ENCODE peak calls at places on chromosomes 7 and 10, in six cellular contexts. S is DMS53; D is fibroblast of mammary gland; P is T-helper 1 cell; J is anterior cingulate cortex; O is CD8-positive, alpha-beta T cell. N is an unnamed sample.

GRCh38 chr10:91883549-91884542 is 25.4 kb downstream of the FGFBP3 start:
- DNase-seq in S (peak; percentile 86), D (peak; percentile 64), P (no peak), J (no peak), O (no peak), N (peak; percentile 69)

GRCh38 chr10:131812012-131812403 is 88.8 kb upstream of the PPP2R2D start:
- DNase-seq in S (no peak), D (no peak), P (no peak), J (no peak), O (no peak), N (no peak)

GRCh38 chr7:44798649-44799275 is 2.3 kb downstream of the PPIA start:
- DNase-seq in S (no peak), D (no peak), P (no peak), J (no peak), O (no peak), N (no peak)

GRCh38 chr7:149741629-149742028 is 31.8 kb downstream of the ZNF467 start:
- DNase-seq in S (peak; percentile 78), D (no peak), P (no peak), J (peak; percentile 24), O (no peak), N (peak; percentile 40)

GRCh38 chr10:36114913-36115312 is 472.8 kb upstream of the FZD8 start:
- DNase-seq in S (no peak), D (no peak), P (no peak), J (no peak), O (no peak), N (no peak)

GRCh38 chr10:91146146-91146545 is 74.3 kb upstream of the PCGF5 start:
- DNase-seq in S (no peak), D (peak; percentile 10), P (no peak), J (no peak), O (no peak), N (peak; percentile 6)

GRCh38 chr10:60335708-60336107 is 54.0 kb downstream of the ANK3 start:
- DNase-seq in S (no peak), D (peak; percentile 27), P (no peak), J (no peak), O (no peak), N (no peak)

GRCh38 chr7:45647426-45647825 is 73.3 kb downstream of the ADCY1 start:
- DNase-seq in S (no peak), D (no peak), P (no peak), J (no peak), O (no peak), N (no peak)

GRCh38 chr7:50664937-50665336 is 99.7 kb upstream of the DDC start:
- DNase-seq in S (no peak), D (no peak), P (no peak), J (no peak), O (no peak), N (no peak)

N was measured in foreskin fibroblast.